ENCODE peak calls at places on chromosomes 3 and 15, in four cellular contexts. One of them, this sample, is unnamed.

GRCh38 chr3:134327594-134327975 is 46.7 kb downstream of the AMOTL2 start:
- DNase-seq in HepG2: no peak
- DNase-seq in GM12878: no peak
- DNase-seq in H1: no peak
- DNase-seq in this sample: no peak

GRCh38 chr3:48285132-48285531 is 44.2 kb downstream of the ZNF589 start:
- DNase-seq in H1: no peak
- DNase-seq in HepG2: no peak
- DNase-seq in GM12878: no peak
- DNase-seq in this sample: no peak

GRCh38 chr3:55431041-55431440 is 56.1 kb downstream of the WNT5A start:
- DNase-seq in GM12878: no peak
- DNase-seq in H1: no peak
- DNase-seq in HepG2: no peak
- DNase-seq in this sample: no peak

GRCh38 chr15:60120100-60120499 is 116.0 kb downstream of the FOXB1 start:
- DNase-seq in GM12878: no peak
- DNase-seq in H1: no peak
- DNase-seq in HepG2: no peak
- DNase-seq in this sample: no peak

GRCh38 chr3:172150268-172150667 is 110.9 kb downstream of the FNDC3B start:
- DNase-seq in GM12878: no peak
- DNase-seq in H1: no peak
- DNase-seq in HepG2: no peak
- DNase-seq in this sample: no peak

GRCh38 chr3:57919987-57920386 is 88.2 kb upstream of the FLNB start:
- DNase-seq in HepG2: no peak
- DNase-seq in H1: no peak
- DNase-seq in GM12878: no peak
- DNase-seq in this sample: no peak

GRCh38 chr3:14439501-14440167 is 37.2 kb downstream of the SLC6A6 start:
- DNase-seq in GM12878: no peak
- DNase-seq in H1: no peak
- DNase-seq in HepG2: no peak
- DNase-seq in this sample: no peak

GRCh38 chr3:55489804-55490132 is 2.7 kb upstream of the WNT5A start:
- DNase-seq in H1: no peak
- DNase-seq in HepG2: no peak
- DNase-seq in GM12878: no peak
- DNase-seq in this sample: no peak

GRCh38 chr15:47434641-47435040 is 282.7 kb upstream of the SEMA6D start:
- DNase-seq in H1: no peak
- DNase-seq in GM12878: no peak
- DNase-seq in HepG2: no peak
- DNase-seq in this sample: no peak

GRCh38 chr3:18098960-18099587 is 326.1 kb downstream of the SATB1 start:
- DNase-seq in H1: peak; percentile 71
- DNase-seq in GM12878: no peak
- DNase-seq in HepG2: no peak
- DNase-seq in this sample: peak; percentile 99

GRCh38 chr15:42082832-42083604 is 11.3 kb downstream of the PLA2G4D start:
- DNase-seq in HepG2: no peak
- DNase-seq in H1: no peak
- DNase-seq in GM12878: no peak
- DNase-seq in this sample: no peak

GRCh38 chr3:100254168-100254777 is 6.5 kb upstream of the TBC1D23 start:
- DNase-seq in H1: peak; percentile 43
- DNase-seq in GM12878: no peak
- DNase-seq in HepG2: peak; percentile 68
- DNase-seq in this sample: peak; percentile 73

GRCh38 chr3:2097641-2098191 is 950 bp upstream of the CNTN4 start:
- DNase-seq in H1: no peak
- DNase-seq in GM12878: no peak
- DNase-seq in HepG2: no peak
- DNase-seq in this sample: no peak

GRCh38 chr15:57184502-57184901 is 191.8 kb upstream of the CGNL1 start:
- DNase-seq in GM12878: no peak
- DNase-seq in HepG2: no peak
- DNase-seq in H1: no peak
- DNase-seq in this sample: no peak

GRCh38 chr3:14374444-14374883 is 27.9 kb upstream of the SLC6A6 start:
- DNase-seq in H1: no peak
- DNase-seq in HepG2: no peak
- DNase-seq in GM12878: no peak
- DNase-seq in this sample: no peak

GRCh38 chr3:192170659-192171058 is 556.7 kb downstream of the FGF12 start:
- DNase-seq in GM12878: no peak
- DNase-seq in HepG2: no peak
- DNase-seq in H1: no peak
- DNase-seq in this sample: no peak

DNA sequence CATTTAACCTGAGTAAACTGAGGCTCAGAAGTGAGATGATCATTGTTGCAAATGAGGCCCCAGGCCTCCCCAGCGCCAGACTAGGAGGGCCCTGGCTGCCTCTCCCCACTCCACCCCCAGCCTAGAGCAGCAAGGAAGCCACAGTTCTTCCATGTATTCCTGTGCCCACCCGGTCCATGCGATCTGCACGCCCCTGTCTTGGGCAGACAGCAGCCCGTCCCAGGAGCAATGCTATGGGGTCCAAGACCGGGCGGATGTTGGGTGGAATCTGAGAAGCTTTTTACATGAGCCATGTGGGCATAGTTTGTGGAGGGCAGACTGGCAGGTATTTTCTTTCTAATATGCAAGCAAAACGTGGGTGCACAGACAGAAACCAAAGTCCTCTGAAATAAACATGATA is 15.1 kb downstream of the SH2D7 start:
- DNase-seq in HepG2: no peak
- DNase-seq in GM12878: no peak
- DNase-seq in H1: no peak
- DNase-seq in this sample: no peak
- TF ChIP-seq YY1 in HepG2: no peak
- TF ChIP-seq YY1 in GM12878: no peak
- TF ChIP-seq YY1 in H1: no peak
- TF ChIP-seq YY1 in this sample: no peak

GRCh38 chr15:61232266-61232665 is 3.2 kb upstream of the RORA start:
- DNase-seq in HepG2: no peak
- DNase-seq in GM12878: no peak
- DNase-seq in H1: no peak
- DNase-seq in this sample: no peak

GRCh38 chr15:61228025-61228901 is 839 bp downstream of the RORA start:
- DNase-seq in GM12878: no peak
- DNase-seq in H1: no peak
- DNase-seq in HepG2: no peak
- DNase-seq in this sample: no peak

GRCh38 chr15:61222010-61222409 is 7.1 kb downstream of the RORA start:
- DNase-seq in HepG2: no peak
- DNase-seq in GM12878: no peak
- DNase-seq in H1: no peak
- DNase-seq in this sample: no peak

GRCh38 chr15:61226313-61227250 is 2.5 kb downstream of the RORA start:
- DNase-seq in H1: no peak
- DNase-seq in GM12878: no peak
- DNase-seq in HepG2: no peak
- DNase-seq in this sample: no peak

GRCh38 chr15:61227269-61228024 is 1.7 kb downstream of the RORA start:
- DNase-seq in GM12878: no peak
- DNase-seq in H1: no peak
- DNase-seq in HepG2: no peak
- DNase-seq in this sample: no peak
- TF ChIP-seq ATF3 in GM12878: no peak
- TF ChIP-seq ATF3 in H1: no peak
- TF ChIP-seq ATF3 in HepG2: no peak
- TF ChIP-seq ATF3 in this sample: no peak

GRCh38 chr3:10006762-10007090 is 19.5 kb upstream of the FANCD2 start:
- DNase-seq in H1: no peak
- DNase-seq in HepG2: no peak
- DNase-seq in GM12878: no peak
- DNase-seq in this sample: no peak

GRCh38 chr3:10007126-10007782 is 19.0 kb upstream of the FANCD2 start:
- DNase-seq in H1: no peak
- DNase-seq in GM12878: no peak
- DNase-seq in HepG2: no peak
- DNase-seq in this sample: no peak

GRCh38 chr3:10010546-10011465 is 15.4 kb upstream of the FANCD2 start:
- DNase-seq in H1: peak; percentile 65
- DNase-seq in GM12878: peak; percentile 37
- DNase-seq in HepG2: peak; percentile 78
- DNase-seq in this sample: peak; percentile 72

GRCh38 chr3:10006048-10006761 is 19.6 kb upstream of the EMC3 start:
- DNase-seq in GM12878: no peak
- DNase-seq in H1: no peak
- DNase-seq in HepG2: peak; percentile 43
- DNase-seq in this sample: no peak

DNA sequence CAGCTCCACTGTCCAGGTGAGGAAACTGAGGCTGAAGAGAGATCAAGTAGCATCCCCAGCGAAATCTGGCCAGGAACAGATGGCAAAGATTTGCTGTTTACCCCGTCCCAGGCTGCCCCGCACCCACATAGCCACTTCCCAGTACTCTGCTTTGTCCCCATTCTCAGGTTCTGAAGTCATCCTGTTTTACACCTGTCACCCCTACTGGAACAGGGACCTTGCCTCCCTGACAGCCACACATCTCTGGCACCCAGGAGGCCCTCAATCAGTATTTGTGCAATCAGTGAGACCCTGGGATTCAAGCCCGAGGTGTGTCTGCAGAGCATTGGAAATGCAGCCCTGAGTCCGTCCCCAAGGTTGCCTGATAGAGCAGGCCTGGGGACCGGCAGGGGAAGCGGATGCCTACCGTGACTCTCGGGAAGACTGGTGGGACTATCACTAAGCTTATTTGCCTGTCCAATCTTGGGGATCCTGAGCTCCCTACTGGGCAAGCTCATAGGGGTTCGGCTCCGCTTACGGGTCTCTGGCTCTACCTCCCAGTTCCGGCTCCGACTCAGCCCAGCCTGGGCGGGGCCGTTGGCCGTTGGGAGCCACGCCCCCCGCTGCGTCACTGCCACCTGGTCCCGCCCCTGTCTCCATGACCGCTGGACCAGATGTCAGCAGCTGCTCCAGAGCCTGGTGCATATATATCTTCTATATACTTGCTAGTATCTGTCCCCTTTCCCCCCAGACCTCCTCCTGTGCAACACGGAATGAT is 17.5 kb upstream of the FANCD2 start:
- DNase-seq in GM12878: no peak
- DNase-seq in HepG2: peak; percentile 58
- DNase-seq in H1: no peak
- DNase-seq in this sample: no peak
- TF ChIP-seq POLR2AphosphoS5 in GM12878: no peak
- TF ChIP-seq POLR2AphosphoS5 in HepG2: peak; percentile 52
- TF ChIP-seq POLR2AphosphoS5 in H1: no peak
- TF ChIP-seq POLR2AphosphoS5 in this sample: peak; percentile 38

GRCh38 chr3:23508464-23508863 is 297.3 kb upstream of the UBE2E1 start:
- DNase-seq in H1: no peak
- DNase-seq in HepG2: no peak
- DNase-seq in GM12878: no peak
- DNase-seq in this sample: no peak
- TF ChIP-seq YY1 in H1: no peak
- TF ChIP-seq YY1 in HepG2: no peak
- TF ChIP-seq YY1 in GM12878: no peak
- TF ChIP-seq YY1 in this sample: no peak

DNA sequence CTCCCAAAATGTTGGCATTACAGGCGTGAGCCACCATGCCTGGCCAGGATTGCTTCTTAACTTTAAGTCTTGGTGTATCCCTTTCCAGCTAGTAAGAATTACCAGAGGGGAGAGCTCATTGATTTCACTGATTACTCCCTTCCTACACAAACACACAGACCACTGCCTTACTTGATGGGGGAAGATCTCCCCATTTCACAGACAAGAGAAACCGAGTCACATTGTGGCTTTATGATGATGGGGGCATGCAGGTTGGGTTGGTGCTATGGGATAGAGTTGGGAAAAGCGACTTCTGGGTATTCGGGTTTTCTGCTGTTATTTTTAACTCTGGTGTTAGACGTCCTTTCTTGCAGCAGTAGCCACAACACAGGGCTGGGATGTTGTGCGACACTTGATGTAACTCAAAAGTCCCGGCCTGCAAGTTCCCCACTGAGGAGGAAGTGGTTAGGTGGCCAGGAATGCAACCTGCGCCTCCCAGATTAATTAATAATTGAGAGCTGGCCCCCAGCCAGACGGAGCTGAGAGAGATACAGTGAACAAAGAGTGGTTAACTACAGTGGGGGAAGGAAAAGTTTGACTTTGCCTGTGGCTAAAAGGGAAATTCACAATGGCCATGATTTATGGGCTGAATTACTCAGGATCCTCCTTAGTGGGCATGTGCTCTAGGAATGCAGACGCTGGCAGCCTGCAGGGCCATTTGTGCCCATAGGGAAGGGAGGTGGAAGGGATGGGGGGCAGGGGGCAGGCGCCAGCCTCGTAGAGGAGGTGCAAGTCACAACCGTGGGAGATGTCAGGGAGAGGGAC is 63.6 kb downstream of the SMAD6 start:
- DNase-seq in H1: no peak
- DNase-seq in GM12878: peak; percentile 69
- DNase-seq in HepG2: peak; percentile 93
- DNase-seq in this sample: peak; percentile 81
- TF ChIP-seq ATF3 in H1: no peak
- TF ChIP-seq ATF3 in GM12878: no peak
- TF ChIP-seq ATF3 in HepG2: no peak
- TF ChIP-seq ATF3 in this sample: no peak

GRCh38 chr15:99558084-99558483 is 7.7 kb upstream of the MEF2A start:
- DNase-seq in HepG2: no peak
- DNase-seq in H1: no peak
- DNase-seq in GM12878: no peak
- DNase-seq in this sample: no peak

GRCh38 chr15:99556010-99556409 is 9.8 kb upstream of the MEF2A start:
- DNase-seq in HepG2: no peak
- DNase-seq in GM12878: no peak
- DNase-seq in H1: no peak
- DNase-seq in this sample: no peak

GRCh38 chr15:99556578-99556977 is 9.2 kb upstream of the MEF2A start:
- DNase-seq in GM12878: no peak
- DNase-seq in H1: no peak
- DNase-seq in HepG2: no peak
- DNase-seq in this sample: no peak

GRCh38 chr15:99552111-99552510 is 13.7 kb upstream of the MEF2A start:
- DNase-seq in HepG2: no peak
- DNase-seq in H1: no peak
- DNase-seq in GM12878: no peak
- DNase-seq in this sample: no peak

DNA sequence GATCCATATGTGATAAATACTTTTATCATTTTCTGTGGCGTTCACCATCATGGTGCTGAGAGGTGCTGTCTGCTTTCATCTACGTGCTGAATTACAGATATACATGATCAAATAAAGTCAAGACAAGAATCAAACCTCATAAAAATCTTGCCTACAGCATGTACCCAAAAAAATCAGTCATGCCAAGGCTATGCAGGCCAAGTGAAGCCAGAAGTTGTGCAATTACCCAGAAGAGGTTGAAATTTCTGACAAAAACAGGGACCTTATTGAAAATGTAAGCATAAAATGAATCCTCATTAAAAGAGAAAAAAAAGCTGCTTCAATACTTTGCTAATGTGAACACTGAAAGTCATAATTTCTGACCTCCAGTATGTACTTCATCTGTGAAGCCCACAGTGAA is 10.7 kb upstream of the MEF2A start:
- DNase-seq in H1: no peak
- DNase-seq in HepG2: no peak
- DNase-seq in GM12878: no peak
- DNase-seq in this sample: no peak
- TF ChIP-seq POLR2AphosphoS5 in H1: no peak
- TF ChIP-seq POLR2AphosphoS5 in HepG2: no peak
- TF ChIP-seq POLR2AphosphoS5 in GM12878: no peak
- TF ChIP-seq POLR2AphosphoS5 in this sample: no peak